ENCODE peak calls at places on chromosomes 5 and 9, in seven cellular contexts. X is colonic mucosa, K is left lobe of liver, E is HuH-7.5, J is EH, H is HS-5, M is ACHN. S is an unnamed sample.

GRCh38 chr5:74016373-74016772 is 390.4 kb downstream of the ARHGEF28 start:
- DNase-seq in X (no peak), K (no peak), E (peak; percentile 12), J (no peak), H (no peak), M (peak; percentile 21), S (no peak)

GRCh38 chr9:110468950-110469349 is 110.6 kb downstream of the SVEP1 start:
- DNase-seq in X (no peak), K (no peak), E (no peak), J (no peak), H (no peak), M (no peak), S (no peak)

GRCh38 chr9:106892632-106893031 is 29.7 kb downstream of the ZNF462 start:
- DNase-seq in X (no peak), K (no peak), E (peak; percentile 42), J (peak; percentile 99), H (peak; percentile 98), M (peak; percentile 96), S (peak; percentile 28)

GRCh38 chr5:67799732-67800234 is 415.8 kb upstream of the PIK3R1 start:
- DNase-seq in X (no peak), K (peak; percentile 46), E (no peak), J (peak; percentile 91), H (no peak), M (no peak), S (peak; percentile 23)

GRCh38 chr9:69178583-69179011 is 4.5 kb downstream of the TJP2 start:
- DNase-seq in X (no peak), K (no peak), E (no peak), J (peak; percentile 69), H (no peak), M (no peak), S (no peak)

GRCh38 chr9:81767921-81768320 is 78.6 kb upstream of the TLE1 start:
- DNase-seq in X (no peak), K (no peak), E (no peak), J (no peak), H (no peak), M (no peak), S (no peak)

GRCh38 chr5:57450991-57451876 is 31.4 kb downstream of the ACTBL2 start:
- DNase-seq in X (no peak), K (no peak), E (no peak), J (peak; percentile 73), H (no peak), M (peak; percentile 22), S (no peak)

GRCh38 chr9:12775963-12776774 is 1.3 kb downstream of the LURAP1L start:
- DNase-seq in X (peak; percentile 91), K (peak; percentile 92), E (peak; percentile 41), J (peak; percentile 81), H (peak; percentile 68), M (peak; percentile 81), S (peak; percentile 90)

GRCh38 chr9:133901184-133901835 is 90.8 kb downstream of the VAV2 start:
- DNase-seq in X (no peak), K (no peak), E (no peak), J (no peak), H (no peak), M (no peak), S (no peak)

S was measured in body of pancreas.